ENCODE peak calls at places on chromosomes 7 and 10, in four cellular contexts. L, M, A and G are unnamed samples.

GRCh38 chr7:116273918-116274301 is 63.6 kb downstream of the TES start:
- DNase-seq in L (no peak), A (no peak), M (no peak), G (no peak)

GRCh38 chr7:105487559-105488218 is 34.4 kb downstream of the PUS7 start:
- DNase-seq in M (peak), A (no peak), L (no peak), G (no peak)

GRCh38 chr10:18368681-18369080 is 228.5 kb downstream of the CACNB2 start:
- DNase-seq in L (no peak), A (no peak), M (no peak), G (no peak)

GRCh38 chr10:71520042-71520441 is 123.3 kb downstream of the CDH23 start:
- DNase-seq in A (no peak), M (no peak), L (no peak), G (no peak)

GRCh38 chr7:28739826-28740225 is 218.3 kb downstream of the TRIL start:
- DNase-seq in A (no peak), L (no peak), M (no peak), G (no peak)

GRCh38 chr7:38535013-38535412 is 96.2 kb downstream of the AMPH start:
- DNase-seq in M (peak), L (no peak), A (no peak), G (no peak)

GRCh38 chr7:86644282-86645173 is 819 bp downstream of the GRM3 start:
- DNase-seq in L (no peak), A (peak), M (peak), G (peak)

GRCh38 chr10:21173964-21174669 is 277.0 kb upstream of the NEBL start:
- DNase-seq in A (peak), M (no peak), L (peak), G (peak)

GRCh38 chr10:24257588-24257987 is 48.6 kb downstream of the KIAA1217 start:
- DNase-seq in M (no peak), A (no peak), L (no peak), G (no peak)

GRCh38 chr10:57959318-57960003 is 308.2 kb downstream of the IPMK start:
- DNase-seq in A (no peak), L (no peak), M (no peak), G (no peak)

GRCh38 chr7:109092268-109092667 is 522.6 kb downstream of the DNAJB9 start:
- DNase-seq in M (no peak), A (peak), L (no peak), G (no peak)

GRCh38 chr7:44307905-44308740 is 17.3 kb downstream of the CAMK2B start:
- DNase-seq in M (no peak), L (no peak), A (no peak), G (no peak)

GRCh38 chr7:159026271-159027047 is 118.2 kb downstream of the VIPR2 start:
- DNase-seq in M (no peak), L (no peak), A (peak), G (no peak)

GRCh38 chr7:16647435-16647960 is 1.5 kb downstream of the BZW2 start:
- DNase-seq in M (no peak), L (no peak), A (no peak), G (no peak)